ENCODE peak calls at places on chromosomes 11 and 22, in seven cellular contexts. C, Z, H, B, A, E and W are unnamed samples.

GRCh38 chr22:22452996-22453686 is 55.4 kb downstream of the ZNF280B start:
- DNase-seq in C (no peak), Z (no peak), H (no peak), B (no peak), A (no peak), E (no peak), W (no peak)

GRCh38 chr22:17370036-17370765 is 941 bp downstream of the CECR2 start:
- DNase-seq in C (no peak), Z (peak; percentile 34), H (peak; percentile 37), B (peak; percentile 15), A (peak; percentile 52), E (peak; percentile 73), W (peak; percentile 75)

GRCh38 chr11:116310215-116310614 is 462.6 kb downstream of the BUD13 start:
- DNase-seq in C (no peak), Z (no peak), H (no peak), B (no peak), A (no peak), E (no peak), W (no peak)

GRCh38 chr11:78032090-78032489 is 9.0 kb upstream of the KCTD14 start:
- DNase-seq in C (no peak), Z (peak; percentile 61), H (no peak), B (peak; percentile 22), A (no peak), E (no peak), W (no peak)

GRCh38 chr11:1970956-1971355 is 23.8 kb downstream of the MRPL23 start:
- DNase-seq in C (no peak), Z (peak; percentile 12), H (peak; percentile 9), B (no peak), A (no peak), E (peak; percentile 38), W (peak; percentile 31)

GRCh38 chr11:91373497-91373896 is 851.1 kb upstream of the FAT3 start:
- DNase-seq in C (no peak), Z (no peak), H (no peak), B (no peak), A (no peak), E (no peak), W (no peak)

GRCh38 chr11:134949121-134949591 is 537.1 kb upstream of the B3GAT1 start:
- DNase-seq in C (peak; percentile 4), Z (no peak), H (no peak), B (no peak), A (no peak), E (no peak), W (no peak)

GRCh38 chr11:108985611-108986279 is 320.9 kb downstream of the DDX10 start:
- DNase-seq in C (no peak), Z (no peak), H (no peak), B (no peak), A (no peak), E (no peak), W (no peak)

GRCh38 chr11:92123540-92123939 is 101.1 kb upstream of the FAT3 start:
- DNase-seq in C (no peak), Z (no peak), H (no peak), B (no peak), A (no peak), E (no peak), W (no peak)

GRCh38 chr22:22061085-22062077 is 78.8 kb upstream of the TOP3B start:
- DNase-seq in C (peak; percentile 55), Z (no peak), H (peak; percentile 24), B (peak; percentile 70), A (no peak), E (no peak), W (no peak)

GRCh38 chr11:101127699-101128570 is 1.7 kb downstream of the PGR start:
- DNase-seq in C (no peak), Z (peak; percentile 25), H (peak; percentile 33), B (peak; percentile 43), A (peak; percentile 44), E (peak; percentile 72), W (peak; percentile 70)

GRCh38 chr11:120750647-120751419 is 239.3 kb downstream of the GRIK4 start:
- DNase-seq in C (no peak), Z (no peak), H (no peak), B (no peak), A (no peak), E (no peak), W (no peak)

GRCh38 chr11:109193880-109194279 is 228.1 kb upstream of the C11orf87 start:
- DNase-seq in C (no peak), Z (no peak), H (no peak), B (no peak), A (no peak), E (no peak), W (no peak)

GRCh38 chr11:82356316-82356715 is 377.3 kb downstream of the FAM181B start:
- DNase-seq in C (no peak), Z (no peak), H (no peak), B (no peak), A (no peak), E (no peak), W (no peak)

GRCh38 chr22:43854786-43855271 is 7.5 kb downstream of the SULT4A1 start:
- DNase-seq in C (no peak), Z (peak; percentile 1), H (no peak), B (no peak), A (no peak), E (peak; percentile 40), W (no peak)

GRCh38 chr11:78784321-78785061 is 209.8 kb upstream of the NARS2 start:
- DNase-seq in C (peak; percentile 21), Z (no peak), H (no peak), B (no peak), A (no peak), E (no peak), W (no peak)

GRCh38 chr11:25927391-25927790 is 404.5 kb upstream of the ANO3 start:
- DNase-seq in C (no peak), Z (no peak), H (no peak), B (no peak), A (no peak), E (no peak), W (no peak)

GRCh38 chr11:1220941-1221721 is 1.7 kb upstream of the MUC5B start:
- DNase-seq in C (no peak), Z (peak; percentile 17), H (no peak), B (no peak), A (no peak), E (peak; percentile 48), W (no peak)

GRCh38 chr22:32926600-32926999 is 125.1 kb downstream of the TIMP3 start:
- DNase-seq in C (peak; percentile 2), Z (no peak), H (no peak), B (no peak), A (no peak), E (no peak), W (no peak)

GRCh38 chr11:33410086-33410765 is 153.0 kb downstream of the HIPK3 start:
- DNase-seq in C (no peak), Z (no peak), H (no peak), B (no peak), A (no peak), E (no peak), W (no peak)

GRCh38 chr11:133681901-133682300 is 149.6 kb upstream of the OPCML start:
- DNase-seq in C (no peak), Z (no peak), H (no peak), B (no peak), A (no peak), E (no peak), W (no peak)
- TF ChIP-seq CTCF in C (no peak), Z (no peak), H (peak; percentile 25), B (no peak), A (no peak), E (no peak), W (peak; percentile 54)

DNA sequence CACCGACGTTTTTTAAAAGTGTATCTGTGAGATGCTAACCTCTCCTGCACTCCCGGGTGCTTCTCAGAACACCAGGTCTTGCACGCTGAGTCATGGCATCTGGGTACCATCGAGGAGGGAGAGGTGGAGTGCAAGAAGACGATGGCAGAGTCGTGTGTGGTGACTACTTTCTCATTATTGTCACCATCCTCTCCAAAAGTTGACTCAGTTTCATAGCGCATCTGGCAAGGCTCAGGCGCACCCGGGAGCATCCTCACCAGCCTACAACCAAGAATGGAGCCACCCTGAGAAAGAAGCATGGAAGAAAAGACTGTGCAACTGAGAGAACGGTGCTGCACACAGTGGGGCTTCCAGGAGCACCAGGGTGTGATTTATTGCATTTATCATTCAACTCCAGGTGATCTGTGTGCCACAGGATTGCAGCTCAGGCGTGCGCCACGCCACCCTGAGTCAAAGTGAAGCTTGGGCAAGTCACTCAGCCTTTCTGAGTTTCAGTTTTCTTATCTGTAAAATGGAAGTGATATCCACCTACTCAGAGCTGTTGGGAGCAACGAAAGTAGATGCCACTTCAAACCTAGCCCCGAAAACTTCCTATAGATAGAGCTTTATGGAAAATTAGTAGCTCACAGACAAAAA is 65.4 kb downstream of the LINC01488 start:
- DNase-seq in C (no peak), Z (no peak), H (no peak), B (no peak), A (no peak), E (peak; percentile 43), W (no peak)
- TF ChIP-seq CTCF in C (no peak), Z (no peak), H (no peak), B (no peak), A (no peak), E (no peak), W (no peak)

GRCh38 chr22:46136539-46137217 is 13.6 kb upstream of the PPARA start:
- DNase-seq in C (no peak), Z (peak; percentile 21), H (no peak), B (no peak), A (no peak), E (peak; percentile 71), W (no peak)

GRCh38 chr22:46133588-46133855 is 16.8 kb upstream of the PPARA start:
- DNase-seq in C (no peak), Z (no peak), H (no peak), B (no peak), A (no peak), E (no peak), W (no peak)

GRCh38 chr22:46135611-46136538 is 14.5 kb upstream of the PPARA start:
- DNase-seq in C (no peak), Z (no peak), H (no peak), B (no peak), A (no peak), E (peak; percentile 56), W (no peak)

GRCh38 chr22:46132830-46133587 is 17.3 kb upstream of the PPARA start:
- DNase-seq in C (no peak), Z (peak; percentile 23), H (no peak), B (no peak), A (no peak), E (no peak), W (no peak)

GRCh38 chr22:46134111-46134705 is 16.1 kb upstream of the PPARA start:
- DNase-seq in C (no peak), Z (no peak), H (no peak), B (no peak), A (no peak), E (no peak), W (no peak)
- TF ChIP-seq CTCF in C (no peak), Z (no peak), H (peak; percentile 29), B (no peak), A (no peak), E (no peak), W (no peak)

DNA sequence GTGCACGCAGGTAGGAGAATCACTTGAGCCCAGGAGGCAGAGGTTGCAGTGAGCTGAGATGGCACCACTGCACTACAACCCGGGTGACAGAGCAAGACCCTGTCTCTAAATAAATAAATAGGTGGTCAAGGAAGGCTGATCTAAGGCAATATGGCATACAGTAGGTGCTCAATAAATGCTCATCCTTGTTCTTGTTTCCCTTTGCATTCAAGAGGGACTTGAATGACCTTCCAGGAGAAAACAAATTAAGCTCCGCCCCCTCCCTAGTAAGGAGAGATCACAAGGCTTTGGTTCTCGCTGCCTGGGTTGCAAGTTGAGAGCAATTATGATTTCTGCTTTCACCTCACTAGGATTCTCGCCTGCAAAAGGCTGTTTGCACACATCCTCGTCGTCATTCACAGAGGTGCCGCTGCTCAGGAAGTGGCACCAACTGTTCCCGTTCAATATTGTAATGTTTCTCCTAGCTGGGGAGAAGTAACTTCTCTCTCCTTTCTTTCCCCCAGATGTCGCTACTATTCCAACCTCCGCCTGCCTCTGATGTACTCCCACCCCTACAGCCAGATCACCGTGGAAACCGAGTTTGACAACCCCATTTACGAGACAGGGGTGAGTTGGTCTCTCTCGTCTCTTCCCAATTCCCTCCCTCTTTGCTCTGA is 51.8 kb upstream of the ASPHD2 start:
- DNase-seq in C (no peak), Z (no peak), H (no peak), B (no peak), A (no peak), E (no peak), W (no peak)
- TF ChIP-seq CTCF in C (no peak), Z (no peak), H (no peak), B (no peak), A (no peak), E (no peak), W (peak; percentile 20)